ENCODE peak calls at places on chromosomes 11 and 22, in ten cellular contexts. F is neural crest cell; Q is iris pigment epithelial cell; N is PC-3; J is activated T-cell treated with anti-CD3 and anti-CD28 coated beads for 48 hours; T is Daoy; O is stimulated activated naive CD8-positive, alpha-beta T cell treated with anti-CD3 and anti-CD28 coated beads, Interleukin-15, Interleukin-2, amounts not matched to agents 100 U/mL and 50 U/mL, for 24 hours; K is memory B cell; C is activated T-helper 1 cell treated with Interleukin-2 at 50 U/mL for 16 hours; R is effector CD4-positive, alpha-beta T cell. Y is an unnamed sample.

GRCh38 chr22:46738961-46739870 is 1.2 kb upstream of the CERK start:
- DNase-seq in J (no peak), N (no peak), C (peak), O (peak), Q (peak), T (no peak), F (no peak), K (no peak), R (peak), Y (peak)

GRCh38 chr11:848988-849824 is 6.6 kb downstream of the TSPAN4 start:
- DNase-seq in J (no peak), N (no peak), C (no peak), R (peak), F (peak), O (peak), K (no peak), Q (no peak), T (no peak), Y (peak)

GRCh38 chr11:68337399-68337835 is 25.0 kb downstream of the LRP5 start:
- DNase-seq in O (no peak), T (no peak), F (no peak), Q (no peak), R (no peak), C (no peak), K (no peak), J (no peak), N (no peak), Y (no peak)

GRCh38 chr11:130214861-130215530 is 55.4 kb downstream of the ST14 start:
- DNase-seq in O (no peak), N (no peak), Q (no peak), C (no peak), T (no peak), R (no peak), K (no peak), J (no peak), F (no peak), Y (no peak)

GRCh38 chr11:134413334-134414035 is 1.4 kb upstream of the B3GAT1 start:
- DNase-seq in N (no peak), J (no peak), F (no peak), O (no peak), C (no peak), K (no peak), T (no peak), R (no peak), Q (no peak), Y (no peak)

GRCh38 chr11:131025020-131025419 is 108.7 kb upstream of the SNX19 start:
- DNase-seq in F (no peak), O (no peak), T (peak), K (no peak), Q (peak), N (peak), J (no peak), R (no peak), C (no peak), Y (no peak)

GRCh38 chr11:73321342-73322110 is 13.4 kb downstream of the ARHGEF17 start:
- DNase-seq in N (no peak), R (no peak), J (no peak), C (no peak), O (no peak), Q (peak), F (no peak), T (peak), K (no peak), Y (peak)

GRCh38 chr11:133153031-133153430 is 379.3 kb downstream of the OPCML start:
- DNase-seq in O (no peak), C (no peak), T (peak), N (no peak), Q (no peak), K (no peak), R (no peak), J (no peak), F (no peak), Y (no peak)

Y was measured in SK-N-DZ.